ENCODE peak calls at places on chromosome 16, in four cellular contexts. C is RPMI8226; Y is AG09319; W is stimulated activated CD4-positive, alpha-beta T cell treated with anti-CD3 and anti-CD28 coated beads, Interleukin-4, amount 100 ng/mL, for 24 hours. P is an unnamed sample.

GRCh38 chr16:53091508-53092211 is 36.9 kb downstream of the CHD9 start:
- DNase-seq in C (no peak), Y (peak; percentile 77), W (no peak), P (peak; percentile 71)

GRCh38 chr16:88681709-88682451 is 4.4 kb downstream of the SNAI3 start:
- DNase-seq in C (peak; percentile 90), Y (no peak), W (peak; percentile 77), P (no peak)

GRCh38 chr16:82384017-82384416 is 214.0 kb upstream of the MPHOSPH6 start:
- DNase-seq in C (no peak), Y (no peak), W (no peak), P (no peak)

GRCh38 chr16:31344712-31345111 is 10.3 kb upstream of the ITGAX start:
- DNase-seq in C (peak; percentile 36), Y (no peak), W (no peak), P (no peak)

GRCh38 chr16:10641953-10642949 is 52.5 kb downstream of the TEKT5 start:
- DNase-seq in C (no peak), Y (no peak), W (no peak), P (no peak)

GRCh38 chr16:83336630-83337029 is 471.1 kb upstream of the HSBP1 start:
- DNase-seq in C (no peak), Y (peak; percentile 57), W (no peak), P (peak; percentile 1)

GRCh38 chr16:27253526-27253930 is 15.0 kb downstream of the NSMCE1 start:
- DNase-seq in C (no peak), Y (peak; percentile 35), W (no peak), P (peak; percentile 51)

GRCh38 chr16:68995011-68995504 is 110.4 kb upstream of the HAS3 start:
- DNase-seq in C (peak; percentile 18), Y (no peak), W (no peak), P (no peak)

GRCh38 chr16:17261197-17261858 is 209.4 kb downstream of the XYLT1 start:
- DNase-seq in C (peak; percentile 33), Y (no peak), W (no peak), P (no peak)

GRCh38 chr16:64196444-64196843 is 925.4 kb downstream of the CDH11 start:
- DNase-seq in C (no peak), Y (peak; percentile 25), W (no peak), P (peak; percentile 16)

GRCh38 chr16:29807426-29808218 is 1.3 kb downstream of the MAZ start:
- DNase-seq in C (peak; percentile 93), Y (peak; percentile 83), W (peak; percentile 87), P (peak; percentile 76)

GRCh38 chr16:85992779-85993178 is 93.8 kb downstream of the IRF8 start:
- DNase-seq in C (no peak), Y (no peak), W (no peak), P (no peak)

GRCh38 chr16:63655846-63656245 is 1466.0 kb downstream of the CDH11 start:
- DNase-seq in C (no peak), Y (no peak), W (no peak), P (no peak)

GRCh38 chr16:68296291-68296690 is 14.5 kb downstream of the SLC7A6OS start:
- DNase-seq in C (no peak), Y (no peak), W (no peak), P (no peak)

GRCh38 chr16:73248316-73248715 is 200.4 kb upstream of the ZFHX3 start:
- DNase-seq in C (no peak), Y (no peak), W (no peak), P (no peak)

P was measured in AG04450.